ENCODE peak calls at places on chromosome 15, in five cellular contexts. F, R, E, Z and G are unnamed samples.

GRCh38 chr15:42796955-42797779 is 60.2 kb upstream of the CDAN1 start:
- DNase-seq in F (peak; percentile 12), R (no peak), E (no peak), Z (no peak), G (no peak)

GRCh38 chr15:81449836-81450474 is 75.9 kb upstream of the TMC3 start:
- DNase-seq in F (no peak), R (no peak), E (no peak), Z (no peak), G (no peak)

GRCh38 chr15:96107922-96108321 is 222.6 kb upstream of the NR2F2 start:
- DNase-seq in F (peak; percentile 57), R (no peak), E (no peak), Z (no peak), G (no peak)

GRCh38 chr15:48992096-48992495 is 28.4 kb upstream of the SHC4 start:
- DNase-seq in F (no peak), R (no peak), E (no peak), Z (no peak), G (no peak)

GRCh38 chr15:69862540-69862939 is 235.2 kb downstream of the TLE3 start:
- DNase-seq in F (no peak), R (no peak), E (no peak), Z (no peak), G (no peak)

GRCh38 chr15:94370197-94370987 is 139.0 kb downstream of the MCTP2 start:
- DNase-seq in F (no peak), R (peak; percentile 14), E (no peak), Z (no peak), G (no peak)

GRCh38 chr15:92921215-92922131 is 21.3 kb downstream of the CHD2 start:
- DNase-seq in F (peak; percentile 49), R (no peak), E (no peak), Z (no peak), G (no peak)

GRCh38 chr15:63950911-63951481 is 95.3 kb downstream of the DAPK2 start:
- DNase-seq in F (peak; percentile 94), R (no peak), E (no peak), Z (no peak), G (peak; percentile 49)

GRCh38 chr15:70188286-70188685 is 90.6 kb upstream of the TLE3 start:
- DNase-seq in F (no peak), R (no peak), E (no peak), Z (no peak), G (no peak)

GRCh38 chr15:48090115-48090514 is 30.7 kb upstream of the SLC24A5 start:
- DNase-seq in F (no peak), R (no peak), E (no peak), Z (no peak), G (no peak)

GRCh38 chr15:65054333-65055200 is 9.4 kb downstream of the SLC51B start:
- DNase-seq in F (peak; percentile 60), R (no peak), E (peak; percentile 14), Z (peak; percentile 72), G (no peak)

GRCh38 chr15:99438691-99439523 is 126.9 kb upstream of the MEF2A start:
- DNase-seq in F (peak; percentile 17), R (no peak), E (no peak), Z (peak; percentile 5), G (no peak)

GRCh38 chr15:81492303-81492702 is 118.3 kb upstream of the TMC3 start:
- DNase-seq in F (peak; percentile 52), R (no peak), E (no peak), Z (no peak), G (no peak)

GRCh38 chr15:47466357-47466756 is 250.9 kb upstream of the SEMA6D start:
- DNase-seq in F (peak; percentile 8), R (no peak), E (no peak), Z (no peak), G (peak; percentile 72)

GRCh38 chr15:101625169-101625568 is 27.0 kb downstream of the TM2D3 start:
- DNase-seq in F (no peak), R (no peak), E (no peak), Z (no peak), G (no peak)